ENCODE peak calls at places on chromosomes 16 and 17, in eight cellular contexts. One of them, this sample, is unnamed.

GRCh38 chr16:83802135-83802534 is 5.6 kb upstream of the HSBP1 start:
- DNase-seq in stomach: no peak
- DNase-seq in transverse colon: no peak
- DNase-seq in H1: no peak
- DNase-seq in breast epithelium: no peak
- DNase-seq in GM23338: peak
- DNase-seq in upper lobe of left lung: no peak
- DNase-seq in prostate gland: peak
- DNase-seq in this sample: no peak

GRCh38 chr16:31696968-31697743 is 169.5 kb downstream of the AHSP start:
- DNase-seq in transverse colon: no peak
- DNase-seq in upper lobe of left lung: no peak
- DNase-seq in prostate gland: no peak
- DNase-seq in breast epithelium: no peak
- DNase-seq in stomach: no peak
- DNase-seq in GM23338: peak
- DNase-seq in H1: no peak
- DNase-seq in this sample: no peak

GRCh38 chr17:39702901-39703893 is 3.3 kb downstream of the ERBB2 start:
- DNase-seq in upper lobe of left lung: peak
- DNase-seq in stomach: no peak
- DNase-seq in transverse colon: no peak
- DNase-seq in prostate gland: peak
- DNase-seq in H1: no peak
- DNase-seq in breast epithelium: peak
- DNase-seq in GM23338: no peak
- DNase-seq in this sample: no peak

GRCh38 chr17:82309656-82310570 is 7.5 kb downstream of the CD7 start:
- DNase-seq in transverse colon: peak
- DNase-seq in breast epithelium: no peak
- DNase-seq in upper lobe of left lung: no peak
- DNase-seq in H1: no peak
- DNase-seq in prostate gland: no peak
- DNase-seq in stomach: no peak
- DNase-seq in GM23338: no peak
- DNase-seq in this sample: no peak

GRCh38 chr17:47644324-47644723 is 5.4 kb upstream of the KPNB1 start:
- DNase-seq in H1: no peak
- DNase-seq in upper lobe of left lung: peak
- DNase-seq in prostate gland: no peak
- DNase-seq in GM23338: no peak
- DNase-seq in transverse colon: no peak
- DNase-seq in stomach: no peak
- DNase-seq in breast epithelium: no peak
- DNase-seq in this sample: no peak

GRCh38 chr17:2025622-2026309 is 632 bp upstream of the RTN4RL1 start:
- DNase-seq in prostate gland: peak
- DNase-seq in H1: peak
- DNase-seq in transverse colon: peak
- DNase-seq in stomach: peak
- DNase-seq in GM23338: peak
- DNase-seq in upper lobe of left lung: peak
- DNase-seq in breast epithelium: peak
- DNase-seq in this sample: no peak

GRCh38 chr17:19753049-19753444 is 4.9 kb upstream of the ALDH3A1 start:
- DNase-seq in stomach: peak
- DNase-seq in prostate gland: peak
- DNase-seq in upper lobe of left lung: peak
- DNase-seq in breast epithelium: peak
- DNase-seq in transverse colon: peak
- DNase-seq in H1: no peak
- DNase-seq in GM23338: no peak
- DNase-seq in this sample: peak

GRCh38 chr17:50426814-50427787 is 1.1 kb downstream of the ACSF2 start:
- DNase-seq in H1: peak
- DNase-seq in upper lobe of left lung: peak
- DNase-seq in prostate gland: peak
- DNase-seq in GM23338: peak
- DNase-seq in breast epithelium: peak
- DNase-seq in transverse colon: peak
- DNase-seq in stomach: peak
- DNase-seq in this sample: no peak

GRCh38 chr16:87190288-87191240 is 126.6 kb downstream of the C16orf95 start:
- DNase-seq in breast epithelium: no peak
- DNase-seq in prostate gland: no peak
- DNase-seq in GM23338: peak
- DNase-seq in H1: no peak
- DNase-seq in transverse colon: no peak
- DNase-seq in upper lobe of left lung: no peak
- DNase-seq in stomach: no peak
- DNase-seq in this sample: no peak

GRCh38 chr17:67779098-67779672 is 46.1 kb upstream of the BPTF start:
- DNase-seq in prostate gland: peak
- DNase-seq in stomach: peak
- DNase-seq in transverse colon: peak
- DNase-seq in H1: peak
- DNase-seq in upper lobe of left lung: peak
- DNase-seq in breast epithelium: peak
- DNase-seq in GM23338: peak
- DNase-seq in this sample: peak

GRCh38 chr16:7512503-7512902 is 179.9 kb downstream of the RBFOX1 start:
- DNase-seq in stomach: no peak
- DNase-seq in H1: no peak
- DNase-seq in breast epithelium: no peak
- DNase-seq in upper lobe of left lung: no peak
- DNase-seq in GM23338: no peak
- DNase-seq in transverse colon: no peak
- DNase-seq in prostate gland: no peak
- DNase-seq in this sample: no peak

GRCh38 chr16:21075252-21075651 is 75.4 kb downstream of the DNAH3 start:
- DNase-seq in transverse colon: no peak
- DNase-seq in prostate gland: no peak
- DNase-seq in stomach: no peak
- DNase-seq in H1: no peak
- DNase-seq in breast epithelium: no peak
- DNase-seq in upper lobe of left lung: no peak
- DNase-seq in GM23338: no peak
- DNase-seq in this sample: no peak

GRCh38 chr17:61221597-61222471 is 177.8 kb upstream of the TBX2 start:
- DNase-seq in upper lobe of left lung: no peak
- DNase-seq in breast epithelium: no peak
- DNase-seq in prostate gland: no peak
- DNase-seq in H1: no peak
- DNase-seq in GM23338: no peak
- DNase-seq in transverse colon: no peak
- DNase-seq in stomach: no peak
- DNase-seq in this sample: no peak

GRCh38 chr16:58426095-58426494 is 33.8 kb downstream of the GINS3 start:
- DNase-seq in breast epithelium: no peak
- DNase-seq in prostate gland: no peak
- DNase-seq in transverse colon: peak
- DNase-seq in upper lobe of left lung: peak
- DNase-seq in H1: no peak
- DNase-seq in GM23338: no peak
- DNase-seq in stomach: no peak
- DNase-seq in this sample: no peak

GRCh38 chr16:52076332-52077115 is 470.4 kb downstream of the TOX3 start:
- DNase-seq in breast epithelium: no peak
- DNase-seq in H1: no peak
- DNase-seq in prostate gland: no peak
- DNase-seq in upper lobe of left lung: no peak
- DNase-seq in transverse colon: no peak
- DNase-seq in stomach: no peak
- DNase-seq in GM23338: no peak
- DNase-seq in this sample: no peak

GRCh38 chr16:29231231-29231630 is 175.3 kb downstream of the NPIPB11 start:
- DNase-seq in transverse colon: no peak
- DNase-seq in stomach: no peak
- DNase-seq in H1: peak
- DNase-seq in GM23338: no peak
- DNase-seq in upper lobe of left lung: no peak
- DNase-seq in prostate gland: no peak
- DNase-seq in breast epithelium: no peak
- DNase-seq in this sample: no peak

GRCh38 chr16:2333231-2333630 is 7.3 kb downstream of the ABCA3 start:
- DNase-seq in stomach: no peak
- DNase-seq in upper lobe of left lung: no peak
- DNase-seq in breast epithelium: no peak
- DNase-seq in transverse colon: no peak
- DNase-seq in prostate gland: no peak
- DNase-seq in GM23338: no peak
- DNase-seq in H1: no peak
- DNase-seq in this sample: no peak

GRCh38 chr17:30796016-30796415 is 28.5 kb downstream of the CRLF3 start:
- DNase-seq in breast epithelium: no peak
- DNase-seq in transverse colon: no peak
- DNase-seq in upper lobe of left lung: no peak
- DNase-seq in prostate gland: no peak
- DNase-seq in GM23338: no peak
- DNase-seq in H1: no peak
- DNase-seq in stomach: no peak
- DNase-seq in this sample: no peak

GRCh38 chr17:45995617-45996270 is 3.3 kb upstream of the STH start:
- DNase-seq in upper lobe of left lung: no peak
- DNase-seq in prostate gland: no peak
- DNase-seq in H1: no peak
- DNase-seq in stomach: no peak
- DNase-seq in breast epithelium: no peak
- DNase-seq in GM23338: no peak
- DNase-seq in transverse colon: no peak
- DNase-seq in this sample: no peak

GRCh38 chr16:67528222-67528869 is at the start of gene RIPOR1:
- DNase-seq in breast epithelium: no peak
- DNase-seq in GM23338: peak
- DNase-seq in stomach: peak
- DNase-seq in transverse colon: peak
- DNase-seq in upper lobe of left lung: peak
- DNase-seq in prostate gland: no peak
- DNase-seq in H1: peak
- DNase-seq in this sample: peak

GRCh38 chr17:77129568-77130301 is 11.0 kb upstream of the SEC14L1 start:
- DNase-seq in upper lobe of left lung: no peak
- DNase-seq in transverse colon: no peak
- DNase-seq in stomach: no peak
- DNase-seq in H1: no peak
- DNase-seq in GM23338: no peak
- DNase-seq in breast epithelium: no peak
- DNase-seq in prostate gland: no peak
- DNase-seq in this sample: no peak

DNA sequence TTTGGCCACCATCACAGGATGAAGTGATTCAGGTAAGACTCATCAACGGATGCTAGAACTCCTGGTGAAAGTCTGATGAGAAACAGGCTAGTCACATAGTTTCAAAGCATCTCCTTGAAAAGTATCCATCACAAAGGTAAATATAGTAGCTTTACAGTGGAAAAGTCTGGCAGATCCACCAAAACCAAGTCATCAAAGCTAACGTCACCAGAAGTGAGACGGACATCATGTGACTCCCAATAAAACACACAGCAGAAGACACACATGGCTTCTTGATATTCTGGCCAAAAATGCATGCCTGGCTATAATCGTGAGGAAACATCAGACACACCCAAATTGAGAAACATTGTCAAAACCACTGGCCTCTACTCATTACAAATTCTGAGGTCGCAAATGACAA is 17.9 kb upstream of the TRPV3 start:
- DNase-seq in transverse colon: no peak
- DNase-seq in prostate gland: no peak
- DNase-seq in breast epithelium: no peak
- DNase-seq in stomach: no peak
- DNase-seq in H1: no peak
- DNase-seq in GM23338: no peak
- DNase-seq in upper lobe of left lung: no peak
- DNase-seq in this sample: no peak
- TF ChIP-seq POLR2AphosphoS5 in transverse colon: no peak
- TF ChIP-seq POLR2AphosphoS5 in prostate gland: no peak
- TF ChIP-seq POLR2AphosphoS5 in breast epithelium: no peak
- TF ChIP-seq POLR2AphosphoS5 in stomach: no peak
- TF ChIP-seq POLR2AphosphoS5 in H1: no peak
- TF ChIP-seq POLR2AphosphoS5 in GM23338: no peak
- TF ChIP-seq POLR2AphosphoS5 in upper lobe of left lung: no peak
- TF ChIP-seq POLR2AphosphoS5 in this sample: no peak

GRCh38 chr17:65553009-65553645 is 8.3 kb downstream of the AXIN2 start:
- DNase-seq in transverse colon: no peak
- DNase-seq in H1: no peak
- DNase-seq in GM23338: no peak
- DNase-seq in prostate gland: no peak
- DNase-seq in stomach: no peak
- DNase-seq in upper lobe of left lung: no peak
- DNase-seq in breast epithelium: no peak
- DNase-seq in this sample: peak
- TF ChIP-seq POLR2AphosphoS5 in transverse colon: no peak
- TF ChIP-seq POLR2AphosphoS5 in H1: no peak
- TF ChIP-seq POLR2AphosphoS5 in GM23338: no peak
- TF ChIP-seq POLR2AphosphoS5 in prostate gland: no peak
- TF ChIP-seq POLR2AphosphoS5 in stomach: no peak
- TF ChIP-seq POLR2AphosphoS5 in upper lobe of left lung: no peak
- TF ChIP-seq POLR2AphosphoS5 in breast epithelium: no peak
- TF ChIP-seq POLR2AphosphoS5 in this sample: no peak

DNA sequence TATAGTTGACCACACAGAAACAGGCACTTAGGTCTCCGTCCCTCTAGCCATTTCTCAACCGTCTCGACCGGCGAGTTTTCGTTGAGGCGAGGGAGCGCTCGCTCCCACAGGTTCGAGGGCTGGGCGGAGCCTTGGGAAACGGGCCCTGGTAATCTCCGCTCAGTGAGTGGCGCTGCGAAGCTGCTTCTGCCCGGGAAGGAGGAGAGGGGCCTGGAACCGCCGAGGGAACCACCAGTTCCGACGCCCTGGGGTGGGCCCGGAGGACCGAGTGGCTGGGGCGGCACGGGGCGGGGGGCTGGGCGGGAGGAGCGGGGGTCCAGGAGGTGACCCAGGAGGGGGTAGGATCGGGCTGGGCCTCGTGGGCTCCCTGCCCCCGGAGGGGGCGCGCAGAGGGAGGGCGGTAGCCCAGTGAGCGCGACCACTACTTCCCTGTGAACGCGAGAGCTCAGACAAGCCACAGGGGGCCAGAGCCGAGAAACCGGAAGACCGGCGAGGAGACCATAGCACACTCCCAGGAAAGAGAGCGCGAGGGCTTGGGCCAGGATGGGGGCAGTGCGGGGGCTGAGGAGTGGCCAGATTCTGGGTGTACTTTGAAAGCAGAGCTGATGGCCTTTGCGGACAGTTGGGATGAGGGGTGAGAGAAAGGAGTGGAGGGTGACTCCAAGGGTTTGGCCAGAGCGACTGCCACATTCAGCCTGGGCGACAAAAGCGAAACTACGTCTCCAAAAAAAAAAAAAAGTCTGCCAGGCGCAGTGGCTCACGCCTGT is 29.9 kb upstream of the ARL4D start:
- DNase-seq in H1: peak
- DNase-seq in stomach: peak
- DNase-seq in upper lobe of left lung: peak
- DNase-seq in GM23338: peak
- DNase-seq in transverse colon: peak
- DNase-seq in prostate gland: peak
- DNase-seq in breast epithelium: peak
- DNase-seq in this sample: peak
- TF ChIP-seq POLR2AphosphoS5 in H1: peak
- TF ChIP-seq POLR2AphosphoS5 in stomach: peak
- TF ChIP-seq POLR2AphosphoS5 in upper lobe of left lung: peak
- TF ChIP-seq POLR2AphosphoS5 in GM23338: peak
- TF ChIP-seq POLR2AphosphoS5 in transverse colon: no peak
- TF ChIP-seq POLR2AphosphoS5 in prostate gland: peak
- TF ChIP-seq POLR2AphosphoS5 in breast epithelium: peak
- TF ChIP-seq POLR2AphosphoS5 in this sample: peak

GRCh38 chr17:29390856-29391631 is 881 bp downstream of the TAOK1 start:
- DNase-seq in transverse colon: peak
- DNase-seq in upper lobe of left lung: peak
- DNase-seq in H1: peak
- DNase-seq in GM23338: peak
- DNase-seq in stomach: no peak
- DNase-seq in breast epithelium: no peak
- DNase-seq in prostate gland: peak
- DNase-seq in this sample: peak
- TF ChIP-seq POLR2AphosphoS5 in transverse colon: no peak
- TF ChIP-seq POLR2AphosphoS5 in upper lobe of left lung: no peak
- TF ChIP-seq POLR2AphosphoS5 in H1: no peak
- TF ChIP-seq POLR2AphosphoS5 in GM23338: peak
- TF ChIP-seq POLR2AphosphoS5 in stomach: no peak
- TF ChIP-seq POLR2AphosphoS5 in breast epithelium: no peak
- TF ChIP-seq POLR2AphosphoS5 in prostate gland: peak
- TF ChIP-seq POLR2AphosphoS5 in this sample: no peak

This sample was measured in spleen.